ENCODE peak calls at places on chromosomes 6 and 20, in four cellular contexts. U is transverse colon, S is gastrocnemius medialis, K is A549. H is an unnamed sample.

GRCh38 chr6:27562027-27562410 is 89.1 kb upstream of the ZNF184 start:
- DNase-seq in K (peak; percentile 69), S (no peak), U (no peak), H (no peak)

GRCh38 chr20:47133809-47134456 is 222.6 kb downstream of the ZMYND8 start:
- DNase-seq in S (no peak), K (peak; percentile 59), U (no peak), H (no peak)

GRCh38 chr6:144849920-144850319 is 564.8 kb downstream of the UTRN start:
- DNase-seq in K (no peak), S (no peak), U (no peak), H (no peak)

GRCh38 chr6:161094904-161095440 is 103.4 kb downstream of the MAP3K4 start:
- DNase-seq in K (no peak), U (no peak), S (no peak), H (no peak)

GRCh38 chr20:1995531-1996310 is 1.9 kb upstream of the PDYN start:
- DNase-seq in S (no peak), U (no peak), K (no peak), H (no peak)

GRCh38 chr6:47646689-47647088 is 51.7 kb upstream of the ADGRF4 start:
- DNase-seq in S (no peak), U (no peak), K (no peak), H (no peak)

GRCh38 chr6:129929433-129929832 is 68.3 kb upstream of the TMEM244 start:
- DNase-seq in K (peak; percentile 13), U (no peak), S (no peak), H (no peak)

GRCh38 chr20:13058666-13059389 is 50.1 kb downstream of the SPTLC3 start:
- DNase-seq in K (no peak), S (no peak), U (no peak), H (no peak)

GRCh38 chr6:56346958-56347357 is 99.6 kb upstream of the COL21A1 start:
- DNase-seq in U (no peak), S (no peak), K (no peak), H (no peak)

GRCh38 chr6:14275493-14275851 is 157.9 kb downstream of the CD83 start:
- DNase-seq in S (no peak), K (no peak), U (no peak), H (no peak)

GRCh38 chr6:16583151-16583762 is 178.0 kb downstream of the ATXN1 start:
- DNase-seq in S (peak; percentile 11), U (peak; percentile 22), K (no peak), H (no peak)

DNA sequence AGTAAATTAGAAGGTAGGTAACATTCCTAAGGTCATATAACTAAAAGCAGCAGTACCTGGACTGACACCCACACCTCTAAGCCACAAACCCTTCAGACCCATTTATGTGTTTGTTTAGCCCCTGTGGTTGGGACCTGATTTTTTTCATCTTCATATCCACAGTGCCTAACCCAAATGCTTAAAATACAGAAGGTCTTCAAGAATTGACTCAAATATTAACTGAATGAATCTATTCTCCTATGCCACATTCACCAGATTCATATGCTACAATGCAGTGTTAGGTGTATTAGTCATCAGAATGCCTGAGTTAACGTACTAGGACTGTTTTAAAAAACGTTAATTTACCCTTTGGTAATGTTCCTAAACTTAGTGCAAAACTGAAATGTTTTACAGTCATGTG is 124.8 kb downstream of the AHI1 start:
- DNase-seq in K (no peak), S (no peak), U (no peak), H (no peak)
- H3K27ac ChIP-seq in K (no peak overlapping the region), S (no peak overlapping the region), U (no peak overlapping the region), H (no peak overlapping the region)

DNA sequence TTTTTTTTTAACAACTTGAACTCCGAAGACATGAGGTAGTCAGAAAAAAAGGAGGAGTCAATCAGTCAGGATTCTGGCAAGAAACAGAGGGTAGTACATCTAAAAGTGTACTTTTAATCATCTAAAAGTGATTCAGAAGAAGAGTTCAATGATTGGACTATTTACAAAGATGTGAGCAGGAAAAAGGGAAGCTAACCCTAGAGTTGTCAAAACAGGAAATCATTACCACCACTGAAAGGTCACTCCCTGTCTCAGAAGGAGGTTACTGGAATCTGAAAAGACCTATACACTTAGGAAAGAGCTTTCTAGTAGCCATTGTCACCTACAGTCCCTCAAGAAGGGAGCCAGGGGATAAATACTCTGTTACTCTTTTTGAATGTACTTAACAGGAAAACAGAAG is 16.7 kb upstream of the LMBRD1 start:
- DNase-seq in U (no peak), K (no peak), S (no peak), H (no peak)
- H3K4me1 ChIP-seq in U (peaks cover 12% of the 10 kb centered on the region), K (no peaks in the 10 kb centered on the region), S (no peaks in the 10 kb centered on the region), H (no peaks in the 10 kb centered on the region)

DNA sequence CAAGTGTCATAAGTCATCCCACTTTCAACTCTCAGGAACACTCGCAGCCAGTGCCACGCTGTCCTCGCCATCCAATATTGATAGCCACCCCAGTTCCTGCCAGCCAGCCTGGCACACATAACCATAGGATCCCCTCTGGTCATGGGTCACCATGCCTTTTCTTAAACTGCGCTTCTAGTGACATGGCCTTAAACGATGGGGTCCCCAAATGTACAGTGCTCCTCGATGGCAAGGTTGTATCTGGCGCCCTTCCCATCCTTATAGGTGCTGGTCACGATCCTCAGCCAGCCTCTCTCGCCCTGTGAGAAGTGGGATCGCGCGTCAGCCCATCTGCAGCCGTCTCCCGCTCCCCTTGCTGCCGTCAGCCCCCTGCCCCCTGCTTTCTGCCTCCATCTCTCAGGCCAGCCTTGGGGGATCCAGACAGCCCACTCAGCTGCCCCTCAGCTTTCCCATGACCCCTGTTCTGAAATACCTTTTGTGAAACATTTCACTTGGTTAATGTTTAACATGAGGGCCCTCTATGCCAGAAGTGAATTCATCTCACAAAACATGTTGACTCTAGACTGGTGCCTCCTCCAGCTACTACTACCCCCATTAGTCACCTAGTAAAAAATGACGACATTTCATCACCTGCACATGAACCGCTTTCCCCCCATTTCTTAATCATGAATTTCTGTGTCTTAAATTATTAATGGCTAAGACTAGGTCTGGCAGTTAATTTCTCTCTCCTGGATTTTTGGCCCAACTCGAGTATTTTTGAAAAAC is 11.4 kb downstream of the CTSZ start:
- DNase-seq in U (no peak), K (peak; percentile 39), S (no peak), H (no peak)
- TF ChIP-seq POLR2A in U (no peak), K (no peak), S (no peak), H (no peak)

DNA sequence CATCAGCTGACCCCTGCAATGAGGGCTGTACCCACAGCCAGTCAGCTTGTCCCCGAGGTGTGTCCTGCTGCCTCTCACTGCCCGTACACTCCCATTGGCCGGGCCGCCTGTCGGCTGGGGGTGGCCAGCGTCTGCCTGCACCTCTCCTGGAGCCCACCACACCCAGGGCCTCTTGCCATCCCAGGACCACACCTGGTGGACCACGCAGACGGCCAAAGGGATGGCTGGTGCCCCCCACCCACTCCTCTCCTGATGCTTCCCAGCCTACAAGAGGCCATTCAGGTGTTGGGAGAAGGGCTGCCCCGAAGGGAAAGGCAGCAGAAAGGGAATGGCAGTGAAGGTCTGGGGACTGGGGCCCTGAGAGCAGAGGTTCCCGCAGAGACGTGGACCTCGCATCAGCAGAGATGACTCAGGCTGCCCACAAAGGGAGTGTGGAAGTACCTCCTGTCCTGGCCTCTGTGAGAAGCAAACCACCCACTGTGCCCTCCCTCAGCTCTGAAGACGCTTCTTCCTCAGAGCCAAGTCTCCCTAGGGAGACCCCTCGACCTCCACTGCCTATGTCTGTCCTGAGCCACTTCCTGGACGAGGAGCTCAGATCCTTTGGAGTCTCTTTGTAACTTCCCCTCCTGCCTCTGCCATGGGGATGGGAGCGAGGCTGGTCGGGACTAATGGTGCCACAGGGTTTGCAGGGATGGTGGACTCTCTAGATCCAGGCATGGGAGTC is 60.9 kb downstream of the PYGB start:
- DNase-seq in S (peak; percentile 1), U (no peak), K (peak; percentile 85), H (no peak)
- H3K27ac ChIP-seq in S (no peak overlapping the region), U (peak overlapping the region; percentile 87), K (peak overlapping the region; percentile 98), H (no peak overlapping the region)

GRCh38 chr6:52516943-52517342 is 59.9 kb downstream of the TRAM2 start:
- DNase-seq in U (no peak), K (no peak), S (no peak), H (no peak)
- H3K4me1 ChIP-seq in U (peaks cover 28% of the 10 kb centered on the region), K (peaks cover 73% of the 10 kb centered on the region), S (peaks cover 37% of the 10 kb centered on the region), H (no peaks in the 10 kb centered on the region)

GRCh38 chr20:5090191-5090590 is 29.6 kb downstream of the PCNA start:
- DNase-seq in U (no peak), S (peak; percentile 8), K (no peak), H (peak; percentile 34)
- TF ChIP-seq POLR2A in U (peak; percentile 23), S (peak; percentile 17), K (no peak), H (no peak)

GRCh38 chr6:150647051-150647450 is 47.4 kb downstream of the PLEKHG1 start:
- DNase-seq in K (no peak), S (no peak), U (no peak), H (no peak)

GRCh38 chr6:150651808-150652473 is 52.3 kb downstream of the PLEKHG1 start:
- DNase-seq in U (no peak), K (no peak), S (no peak), H (no peak)

GRCh38 chr6:150654671-150655070 is 55.0 kb downstream of the PLEKHG1 start:
- DNase-seq in S (no peak), U (no peak), K (no peak), H (no peak)

GRCh38 chr6:150656156-150656555 is 56.5 kb downstream of the PLEKHG1 start:
- DNase-seq in S (no peak), U (no peak), K (no peak), H (no peak)

GRCh38 chr6:150652848-150653613 is 53.3 kb downstream of the PLEKHG1 start:
- DNase-seq in S (no peak), U (peak; percentile 73), K (no peak), H (no peak)
- H3K27ac ChIP-seq in S (no peak overlapping the region), U (peak overlapping the region; percentile 74), K (no peak overlapping the region), H (no peak overlapping the region)

H was measured in Peyer's patch.